ENCODE peak calls at places on chromosomes 4 and X, in six cellular contexts. B, U, E, K, I and P are unnamed samples.
A peak's percentile ranks its signal among the peaks of the same experiment; 100 is the strongest.

GRCh38 chr4:5689065-5689464 is 19.3 kb downstream of the EVC2 start:
- DNase-seq in B (no peak), K (no peak), E (no peak), I (no peak), U (no peak), P (no peak)

GRCh38 chr4:5033266-5033945 is 14.1 kb upstream of the CYTL1 start:
- DNase-seq in K (peak; percentile 55), I (no peak), E (peak; percentile 21), U (no peak), B (no peak), P (peak; percentile 60)

GRCh38 chrX:134803551-134804183 is 145.4 kb upstream of the PLAC1 start:
- DNase-seq in I (no peak), U (no peak), E (no peak), K (no peak), B (no peak), P (no peak)

GRCh38 chr4:132015321-132015720 is 1133.8 kb upstream of the PCDH10 start:
- DNase-seq in K (no peak), E (no peak), B (no peak), I (no peak), U (no peak), P (no peak)

GRCh38 chr4:66574145-66574978 is 904.1 kb upstream of the EPHA5 start:
- DNase-seq in E (no peak), B (peak; percentile 65), K (no peak), U (no peak), I (no peak), P (no peak)

GRCh38 chrX:147340947-147341346 is 526.4 kb upstream of the CXorf51A start:
- DNase-seq in U (no peak), B (no peak), K (no peak), I (no peak), E (no peak), P (no peak)

GRCh38 chrX:129472116-129472515 is 51.2 kb downstream of the SMARCA1 start:
- DNase-seq in I (no peak), B (peak; percentile 25), E (no peak), K (no peak), U (no peak), P (no peak)

GRCh38 chr4:96833831-96834230 is 993.9 kb downstream of the PDHA2 start:
- DNase-seq in U (no peak), B (no peak), K (no peak), E (no peak), I (no peak), P (no peak)

GRCh38 chr4:188428935-188429334 is 289.7 kb downstream of the TRIML1 start:
- DNase-seq in I (no peak), U (no peak), E (no peak), B (peak; percentile 64), K (no peak), P (no peak)

GRCh38 chr4:42280327-42281095 is 116.8 kb upstream of the SHISA3 start:
- DNase-seq in K (no peak), I (no peak), B (peak; percentile 21), U (no peak), E (no peak), P (no peak)

GRCh38 chr4:53459548-53459947 is 82.1 kb downstream of the FIP1L1 start:
- DNase-seq in U (no peak), K (no peak), I (no peak), E (no peak), B (peak; percentile 60), P (no peak)

GRCh38 chr4:87985097-87985886 is 9.8 kb downstream of the SPP1 start:
- DNase-seq in E (peak; percentile 38), K (peak; percentile 40), B (peak; percentile 35), I (peak; percentile 87), U (peak; percentile 57), P (no peak)

GRCh38 chrX:70477734-70478075 is 33.1 kb downstream of the DLG3 start:
- DNase-seq in K (no peak), B (no peak), I (no peak), E (no peak), U (no peak), P (no peak)

GRCh38 chrX:120238947-120239346 is 11.7 kb upstream of the ZBTB33 start:
- DNase-seq in K (no peak), I (no peak), U (no peak), E (no peak), B (no peak), P (no peak)

GRCh38 chr4:86653237-86653865 is 59.2 kb downstream of the PTPN13 start:
- DNase-seq in I (no peak), E (no peak), U (no peak), B (no peak), K (no peak), P (no peak)

GRCh38 chr4:62399242-62399641 is 1199.1 kb downstream of the ADGRL3 start:
- DNase-seq in E (no peak), U (no peak), I (no peak), K (no peak), B (no peak), P (no peak)

GRCh38 chrX:103197721-103198306 is 17.1 kb upstream of the BEX4 start:
- DNase-seq in B (peak; percentile 56), I (no peak), E (no peak), K (no peak), U (no peak), P (no peak)

GRCh38 chrX:139932077-139932900 is 564 bp downstream of the ATP11C start:
- DNase-seq in E (peak; percentile 44), B (peak; percentile 26), I (peak; percentile 39), K (peak; percentile 35), U (peak; percentile 62), P (peak; percentile 57)

GRCh38 chrX:130264573-130264972 is 4.1 kb downstream of the ZNF280C start:
- DNase-seq in B (peak; percentile 26), E (no peak), I (no peak), U (no peak), K (no peak), P (no peak)

GRCh38 chrX:41051303-41051702 is 33.9 kb upstream of the USP9X start:
- DNase-seq in E (no peak), B (no peak), K (no peak), U (no peak), I (no peak), P (no peak)

GRCh38 chr4:8538076-8538702 is 42.0 kb upstream of the GPR78 start:
- DNase-seq in B (no peak), U (no peak), E (no peak), K (no peak), I (no peak), P (no peak)

GRCh38 chrX:20265221-20265725 is 1.4 kb downstream of the RPS6KA3 start:
- DNase-seq in I (peak; percentile 56), U (peak; percentile 77), K (peak; percentile 72), B (peak; percentile 89), E (peak; percentile 40), P (peak; percentile 73)

GRCh38 chrX:106608016-106608415 is 3.8 kb upstream of the RADX start:
- DNase-seq in B (no peak), U (peak; percentile 41), I (no peak), K (no peak), E (no peak), P (no peak)

GRCh38 chr4:1154523-1155182 is 17.7 kb downstream of the SPON2 start:
- DNase-seq in U (peak; percentile 58), E (no peak), K (no peak), B (peak; percentile 25), I (no peak), P (no peak)

GRCh38 chr4:22739933-22740332 is 47.2 kb downstream of the GBA3 start:
- DNase-seq in E (no peak), I (no peak), K (no peak), U (no peak), B (no peak), P (no peak)

GRCh38 chrX:6644411-6644810 is 109.5 kb upstream of the VCX3A start:
- DNase-seq in B (no peak), U (no peak), K (no peak), E (no peak), I (peak; percentile 14), P (no peak)

GRCh38 chrX:46737462-46737861 is 21.5 kb downstream of the SLC9A7 start:
- DNase-seq in E (no peak), I (no peak), B (peak; percentile 73), K (no peak), U (no peak), P (no peak)
- H3K9me3 ChIP-seq in E (peaks cover 12% of the 10 kb centered on the region), I (no peaks in the 10 kb centered on the region), B (peaks cover 3% of the 10 kb centered on the region), K (no peaks in the 10 kb centered on the region), U (no peaks in the 10 kb centered on the region), P (peaks cover 35% of the 10 kb centered on the region)

DNA sequence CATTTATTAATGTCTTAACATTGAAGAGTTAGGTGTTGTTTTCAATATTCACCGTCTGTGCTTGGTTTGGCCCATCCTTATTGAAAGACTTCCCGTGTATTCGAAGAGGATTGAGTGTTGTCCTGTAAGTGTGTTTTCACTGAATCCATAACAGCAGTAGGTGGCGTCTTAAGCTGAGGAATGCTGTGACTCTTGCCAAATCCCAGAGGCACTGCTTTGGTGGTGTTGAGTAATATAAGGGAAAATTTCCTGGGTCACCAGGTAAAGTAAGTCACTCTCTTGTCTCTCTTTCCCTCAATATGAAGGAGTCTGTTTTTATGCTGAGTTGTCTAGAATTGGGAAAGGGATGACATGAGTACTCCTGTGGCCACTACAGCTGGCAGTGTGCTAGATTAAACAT is 146.8 kb upstream of the ZXDB start:
- DNase-seq in U (no peak), B (no peak), E (no peak), K (no peak), I (no peak), P (no peak)
- TF ChIP-seq CTCF in U (no peak), B (no peak), E (no peak), K (no peak), I (no peak), P (no peak)

GRCh38 chrX:69314436-69315348 is 149.4 kb upstream of the PJA1 start:
- DNase-seq in U (no peak), I (no peak), E (no peak), K (no peak), B (no peak), P (no peak)

GRCh38 chrX:69307736-69308135 is 142.5 kb upstream of the PJA1 start:
- DNase-seq in E (no peak), I (no peak), U (no peak), K (no peak), B (no peak), P (no peak)

GRCh38 chrX:69309074-69309792 is 144.0 kb upstream of the PJA1 start:
- DNase-seq in U (no peak), I (no peak), K (no peak), E (no peak), B (no peak), P (no peak)

GRCh38 chrX:69313622-69314290 is 148.5 kb upstream of the PJA1 start:
- DNase-seq in K (no peak), U (no peak), I (no peak), E (no peak), B (no peak), P (no peak)

GRCh38 chrX:69312141-69312670 is 147.0 kb upstream of the PJA1 start:
- DNase-seq in U (no peak), K (no peak), B (no peak), E (no peak), I (no peak), P (no peak)
- H3K27ac ChIP-seq in U (no peak overlapping the region), K (no peak overlapping the region), B (no peak overlapping the region), E (no peak overlapping the region), I (no peak overlapping the region), P (no peak overlapping the region)

GRCh38 chrX:138777230-138777629 is 65.7 kb upstream of the FGF13 start:
- DNase-seq in K (no peak), B (no peak), I (no peak), E (no peak), U (no peak), P (no peak)
- H3K9me3 ChIP-seq in K (no peaks in the 10 kb centered on the region), B (no peaks in the 10 kb centered on the region), I (no peaks in the 10 kb centered on the region), E (no peaks in the 10 kb centered on the region), U (no peaks in the 10 kb centered on the region), P (no peaks in the 10 kb centered on the region)

GRCh38 chr4:2962099-2962455 is 1.1 kb downstream of the NOP14 start:
- DNase-seq in B (no peak), E (no peak), U (no peak), K (no peak), I (no peak), P (no peak)
- TF ChIP-seq CTCF in B (no peak), E (no peak), U (no peak), K (no peak), I (no peak), P (no peak)

GRCh38 chrX:110219920-110220319 is 98.0 kb downstream of the AMMECR1 start:
- DNase-seq in U (no peak), I (no peak), B (peak; percentile 69), E (no peak), K (no peak), P (no peak)
- H3K27ac ChIP-seq in U (no peak overlapping the region), I (no peak overlapping the region), B (no peak overlapping the region), E (no peak overlapping the region), K (no peak overlapping the region), P (no peak overlapping the region)